ENCODE peak calls at places on chromosomes 16 and 17, in five cellular contexts. V is mammary epithelial cell; J is brain microvascular endothelial cell; C is neural progenitor cell; Y is activated naive CD8-positive, alpha-beta T cell treated with anti-CD3 and anti-CD28 coated beads for 36 hours. X is an unnamed sample.

GRCh38 chr17:79965806-79966205 is 69.9 kb downstream of the TBC1D16 start:
- DNase-seq in V (no peak), J (no peak), C (no peak), Y (no peak), X (no peak)

GRCh38 chr16:75494696-75495601 is at the start of gene CHST6:
- DNase-seq in V (peak), J (peak), C (peak), Y (peak), X (no peak)

GRCh38 chr17:17538417-17539391 is 42.5 kb upstream of the RASD1 start:
- DNase-seq in V (no peak), J (no peak), C (no peak), Y (no peak), X (no peak)

GRCh38 chr16:87924937-87925670 is 11.2 kb downstream of the CA5A start:
- DNase-seq in V (no peak), J (no peak), C (no peak), Y (no peak), X (no peak)

GRCh38 chr17:47967607-47968252 is 3.2 kb upstream of the CDK5RAP3 start:
- DNase-seq in V (peak), J (peak), C (no peak), Y (no peak), X (peak)

GRCh38 chr16:67546761-67547422 is 15.4 kb upstream of the CTCF start:
- DNase-seq in V (peak), J (peak), C (peak), Y (peak), X (no peak)

GRCh38 chr16:1535391-1536291 is 2.2 kb downstream of the TMEM204 start:
- DNase-seq in V (no peak), J (no peak), C (no peak), Y (peak), X (no peak)

GRCh38 chr16:19926449-19927390 is 42.1 kb upstream of the GPRC5B start:
- DNase-seq in V (peak), J (peak), C (no peak), Y (no peak), X (peak)

GRCh38 chr17:10059684-10060211 is 138.7 kb downstream of the GAS7 start:
- DNase-seq in V (no peak), J (no peak), C (no peak), Y (no peak), X (no peak)

GRCh38 chr16:74100405-74101316 is 196.0 kb upstream of the PSMD7 start:
- DNase-seq in V (no peak), J (no peak), C (peak), Y (no peak), X (no peak)

GRCh38 chr17:28646039-28646754 is 1.2 kb upstream of the BLTP2 start:
- DNase-seq in V (no peak), J (no peak), C (no peak), Y (no peak), X (no peak)

GRCh38 chr17:2283302-2283701 is 20.3 kb downstream of the SMG6 start:
- DNase-seq in V (no peak), J (no peak), C (no peak), Y (no peak), X (no peak)

GRCh38 chr17:45091778-45092425 is 30.8 kb downstream of the NMT1 start:
- DNase-seq in V (no peak), J (no peak), C (no peak), Y (no peak), X (no peak)

GRCh38 chr17:36600936-36601302 is 464 bp upstream of the MRM1 start:
- DNase-seq in V (no peak), J (no peak), C (no peak), Y (peak), X (no peak)

GRCh38 chr16:3716831-3717234 is 491 bp downstream of the TRAP1 start:
- DNase-seq in V (peak), J (peak), C (peak), Y (peak), X (no peak)

GRCh38 chr17:34771891-34772290 is 189.4 kb downstream of the CCT6B start:
- DNase-seq in V (no peak), J (no peak), C (no peak), Y (no peak), X (no peak)

GRCh38 chr16:56246051-56246817 is 54.9 kb downstream of the GNAO1 start:
- DNase-seq in V (peak), J (no peak), C (peak), Y (no peak), X (no peak)

GRCh38 chr17:66426397-66427033 is 124.1 kb downstream of the PRKCA start:
- DNase-seq in V (no peak), J (no peak), C (no peak), Y (peak), X (no peak)

X was measured in stromal cell of bone marrow.